ENCODE peak calls at places on chromosomes 13 and 19, in six cellular contexts. One of them, this sample, is unnamed.

GRCh38 chr13:42170029-42170428 is 101.9 kb upstream of the AKAP11 start:
- DNase-seq in GM18507: no peak
- DNase-seq in M059J: no peak
- DNase-seq in endodermal cell: peak
- DNase-seq in hepatic stellate cell: no peak
- DNase-seq in left lung: no peak
- DNase-seq in this sample: no peak

GRCh38 chr19:55305491-55305890 is 19.6 kb downstream of the TMEM150B start:
- DNase-seq in GM18507: peak
- DNase-seq in M059J: peak
- DNase-seq in endodermal cell: peak
- DNase-seq in hepatic stellate cell: peak
- DNase-seq in left lung: no peak
- DNase-seq in this sample: no peak

GRCh38 chr19:2229103-2230028 is 6.8 kb downstream of the PLEKHJ1 start:
- DNase-seq in GM18507: no peak
- DNase-seq in M059J: no peak
- DNase-seq in endodermal cell: no peak
- DNase-seq in hepatic stellate cell: no peak
- DNase-seq in left lung: no peak
- DNase-seq in this sample: no peak

GRCh38 chr13:72643339-72643989 is 84.0 kb downstream of the MZT1 start:
- DNase-seq in GM18507: peak
- DNase-seq in M059J: peak
- DNase-seq in endodermal cell: peak
- DNase-seq in hepatic stellate cell: peak
- DNase-seq in left lung: peak
- DNase-seq in this sample: peak

GRCh38 chr19:23075031-23075733 is 41.6 kb upstream of the ZNF730 start:
- DNase-seq in GM18507: no peak
- DNase-seq in M059J: peak
- DNase-seq in endodermal cell: peak
- DNase-seq in hepatic stellate cell: no peak
- DNase-seq in left lung: peak
- DNase-seq in this sample: peak

GRCh38 chr19:41025871-41026270 is 34.8 kb downstream of the CYP2B6 start:
- DNase-seq in GM18507: no peak
- DNase-seq in M059J: no peak
- DNase-seq in endodermal cell: peak
- DNase-seq in hepatic stellate cell: no peak
- DNase-seq in left lung: no peak
- DNase-seq in this sample: no peak

GRCh38 chr19:15248648-15249559 is 16.7 kb upstream of the EPHX3 start:
- DNase-seq in GM18507: no peak
- DNase-seq in M059J: peak
- DNase-seq in endodermal cell: no peak
- DNase-seq in hepatic stellate cell: peak
- DNase-seq in left lung: peak
- DNase-seq in this sample: no peak

GRCh38 chr13:73215807-73216206 is 157.0 kb downstream of the KLF5 start:
- DNase-seq in GM18507: no peak
- DNase-seq in M059J: peak
- DNase-seq in endodermal cell: no peak
- DNase-seq in hepatic stellate cell: peak
- DNase-seq in left lung: no peak
- DNase-seq in this sample: no peak

GRCh38 chr13:26485786-26486185 is 71.7 kb upstream of the WASF3 start:
- DNase-seq in GM18507: no peak
- DNase-seq in M059J: no peak
- DNase-seq in endodermal cell: peak
- DNase-seq in hepatic stellate cell: no peak
- DNase-seq in left lung: no peak
- DNase-seq in this sample: no peak

GRCh38 chr19:14786421-14786851 is 8.1 kb upstream of the ADGRE2 start:
- DNase-seq in GM18507: no peak
- DNase-seq in M059J: no peak
- DNase-seq in endodermal cell: peak
- DNase-seq in hepatic stellate cell: no peak
- DNase-seq in left lung: peak
- DNase-seq in this sample: no peak

GRCh38 chr13:93098972-93099371 is 127.6 kb upstream of the GPC6 start:
- DNase-seq in GM18507: no peak
- DNase-seq in M059J: no peak
- DNase-seq in endodermal cell: no peak
- DNase-seq in hepatic stellate cell: no peak
- DNase-seq in left lung: no peak
- DNase-seq in this sample: no peak

GRCh38 chr13:101565327-101565726 is 112.9 kb downstream of the ITGBL1 start:
- DNase-seq in GM18507: no peak
- DNase-seq in M059J: no peak
- DNase-seq in endodermal cell: no peak
- DNase-seq in hepatic stellate cell: no peak
- DNase-seq in left lung: no peak
- DNase-seq in this sample: no peak

GRCh38 chr13:51330741-51331140 is 8.8 kb upstream of the SERPINE3 start:
- DNase-seq in GM18507: no peak
- DNase-seq in M059J: peak
- DNase-seq in endodermal cell: no peak
- DNase-seq in hepatic stellate cell: peak
- DNase-seq in left lung: no peak
- DNase-seq in this sample: no peak

GRCh38 chr19:18290250-18291018 is 9.0 kb upstream of the JUND start:
- DNase-seq in GM18507: peak
- DNase-seq in M059J: no peak
- DNase-seq in endodermal cell: peak
- DNase-seq in hepatic stellate cell: no peak
- DNase-seq in left lung: peak
- DNase-seq in this sample: no peak

GRCh38 chr13:113669231-113669870 is 2.3 kb downstream of the GRK1 start:
- DNase-seq in GM18507: no peak
- DNase-seq in M059J: no peak
- DNase-seq in endodermal cell: peak
- DNase-seq in hepatic stellate cell: no peak
- DNase-seq in left lung: peak
- DNase-seq in this sample: no peak

GRCh38 chr19:54207908-54208783 is 7.5 kb downstream of the RPS9 start:
- DNase-seq in GM18507: peak
- DNase-seq in M059J: peak
- DNase-seq in endodermal cell: peak
- DNase-seq in hepatic stellate cell: no peak
- DNase-seq in left lung: peak
- DNase-seq in this sample: peak

GRCh38 chr13:85529216-85529590 is 270.0 kb downstream of the SLITRK6 start:
- DNase-seq in GM18507: no peak
- DNase-seq in M059J: peak
- DNase-seq in endodermal cell: no peak
- DNase-seq in hepatic stellate cell: no peak
- DNase-seq in left lung: no peak
- DNase-seq in this sample: no peak

GRCh38 chr13:41231786-41232185 is 31.6 kb downstream of the MTRF1 start:
- DNase-seq in GM18507: no peak
- DNase-seq in M059J: peak
- DNase-seq in endodermal cell: peak
- DNase-seq in hepatic stellate cell: no peak
- DNase-seq in left lung: peak
- DNase-seq in this sample: no peak

GRCh38 chr19:45079063-45079910 is at the start of gene GEMIN7:
- DNase-seq in GM18507: peak
- DNase-seq in M059J: peak
- DNase-seq in endodermal cell: peak
- DNase-seq in hepatic stellate cell: peak
- DNase-seq in left lung: peak
- DNase-seq in this sample: no peak

GRCh38 chr19:48752511-48753365 is at the start of gene FUT1:
- DNase-seq in GM18507: no peak
- DNase-seq in M059J: peak
- DNase-seq in endodermal cell: peak
- DNase-seq in hepatic stellate cell: peak
- DNase-seq in left lung: peak
- DNase-seq in this sample: no peak

GRCh38 chr13:28659611-28659970 is 661 bp downstream of the POMP start:
- DNase-seq in GM18507: no peak
- DNase-seq in M059J: peak
- DNase-seq in endodermal cell: no peak
- DNase-seq in hepatic stellate cell: peak
- DNase-seq in left lung: no peak
- DNase-seq in this sample: no peak

This sample was measured in GM12864.